ENCODE peak calls at places on chromosome 19, in ten cellular contexts. T, I, Q, O, W, N, B, G, X and Y are unnamed samples.

GRCh38 chr19:2260341-2260751 is 4.1 kb upstream of the JSRP1 start:
- DNase-seq in T (no peak), I (no peak), Q (no peak), O (peak), W (no peak), N (no peak), B (no peak), G (no peak), X (no peak), Y (peak)

GRCh38 chr19:13051581-13052165 is 51.0 kb downstream of the LYL1 start:
- DNase-seq in T (peak), I (no peak), Q (peak), O (peak), W (peak), N (peak), B (no peak), G (peak), X (no peak), Y (no peak)

GRCh38 chr19:4889034-4889825 is 13.5 kb downstream of the ARRDC5 start:
- DNase-seq in T (no peak), I (no peak), Q (no peak), O (peak), W (no peak), N (no peak), B (no peak), G (peak), X (no peak), Y (no peak)

GRCh38 chr19:16185925-16186234 is 670 bp downstream of the FAM32A start:
- DNase-seq in T (no peak), I (no peak), Q (no peak), O (no peak), W (no peak), N (no peak), B (no peak), G (no peak), X (peak), Y (no peak)

GRCh38 chr19:18274303-18274775 is at the start of gene IQCN:
- DNase-seq in T (peak), I (peak), Q (no peak), O (peak), W (no peak), N (no peak), B (no peak), G (peak), X (no peak), Y (peak)

GRCh38 chr19:38388310-38389100 is at the start of gene SPRED3:
- DNase-seq in T (no peak), I (no peak), Q (no peak), O (peak), W (no peak), N (peak), B (peak), G (peak), X (no peak), Y (peak)

GRCh38 chr19:40443930-40444180 is 280 bp downstream of the SERTAD3 start:
- DNase-seq in T (no peak), I (no peak), Q (no peak), O (no peak), W (no peak), N (no peak), B (no peak), G (no peak), X (no peak), Y (no peak)

GRCh38 chr19:49413348-49413747 is 9.9 kb downstream of the PTH2 start:
- DNase-seq in T (no peak), I (no peak), Q (peak), O (no peak), W (no peak), N (no peak), B (no peak), G (no peak), X (no peak), Y (no peak)

GRCh38 chr19:4278010-4278409 is 1.1 kb upstream of the SHD start:
- DNase-seq in T (no peak), I (no peak), Q (no peak), O (no peak), W (no peak), N (no peak), B (no peak), G (no peak), X (no peak), Y (no peak)

GRCh38 chr19:16364231-16364865 is 39.7 kb downstream of the KLF2 start:
- DNase-seq in T (no peak), I (no peak), Q (no peak), O (no peak), W (no peak), N (no peak), B (no peak), G (no peak), X (no peak), Y (no peak)

GRCh38 chr19:52351512-52351911 is 15.5 kb downstream of the ZNF610 start:
- DNase-seq in T (no peak), I (no peak), Q (no peak), O (no peak), W (no peak), N (no peak), B (no peak), G (no peak), X (no peak), Y (no peak)

GRCh38 chr19:15038304-15038703 is 11.0 kb upstream of the CASP14 start:
- DNase-seq in T (no peak), I (no peak), Q (no peak), O (no peak), W (no peak), N (no peak), B (peak), G (no peak), X (no peak), Y (no peak)

GRCh38 chr19:41696402-41697197 is 8.5 kb upstream of the CEACAM7 start:
- DNase-seq in T (peak), I (no peak), Q (no peak), O (peak), W (no peak), N (no peak), B (no peak), G (peak), X (no peak), Y (no peak)

GRCh38 chr19:34985249-34986022 is 14.7 kb upstream of the GRAMD1A start:
- DNase-seq in T (peak), I (peak), Q (peak), O (peak), W (no peak), N (no peak), B (no peak), G (no peak), X (no peak), Y (peak)

GRCh38 chr19:10018786-10019185 is 5.5 kb downstream of the RDH8 start:
- DNase-seq in T (no peak), I (no peak), Q (no peak), O (no peak), W (no peak), N (no peak), B (no peak), G (no peak), X (no peak), Y (no peak)

GRCh38 chr19:58123354-58123753 is 25.3 kb upstream of the ZSCAN18 start:
- DNase-seq in T (no peak), I (no peak), Q (no peak), O (no peak), W (no peak), N (no peak), B (no peak), G (no peak), X (no peak), Y (no peak)

GRCh38 chr19:35031072-35031881 is 1.0 kb downstream of the SCN1B start:
- DNase-seq in T (no peak), I (no peak), Q (peak), O (peak), W (peak), N (peak), B (no peak), G (peak), X (no peak), Y (peak)

GRCh38 chr19:1252221-1252817 is 3.9 kb downstream of the MIDN start:
- DNase-seq in T (peak), I (peak), Q (peak), O (peak), W (no peak), N (no peak), B (peak), G (peak), X (peak), Y (peak)

GRCh38 chr19:35461050-35461449 is 13.0 kb downstream of the FFAR2 start:
- DNase-seq in T (no peak), I (no peak), Q (no peak), O (no peak), W (no peak), N (no peak), B (no peak), G (no peak), X (no peak), Y (no peak)

GRCh38 chr19:42295831-42296525 is 6.0 kb upstream of the PRR19 start:
- DNase-seq in T (peak), I (peak), Q (peak), O (peak), W (peak), N (peak), B (peak), G (peak), X (peak), Y (peak)

GRCh38 chr19:10662384-10663251 is 8.5 kb downstream of the ILF3 start:
- DNase-seq in T (no peak), I (no peak), Q (no peak), O (no peak), W (no peak), N (no peak), B (no peak), G (peak), X (no peak), Y (peak)

GRCh38 chr19:1601613-1602064 is 3.6 kb downstream of the UQCR11 start:
- DNase-seq in T (no peak), I (no peak), Q (no peak), O (peak), W (peak), N (no peak), B (no peak), G (no peak), X (no peak), Y (no peak)

GRCh38 chr19:40640744-40641143 is 39.6 kb downstream of the LTBP4 start:
- DNase-seq in T (no peak), I (no peak), Q (peak), O (no peak), W (peak), N (no peak), B (no peak), G (peak), X (no peak), Y (no peak)

GRCh38 chr19:34260771-34261173 is 6.4 kb downstream of the GARRE1 start:
- DNase-seq in T (peak), I (no peak), Q (no peak), O (no peak), W (no peak), N (no peak), B (no peak), G (peak), X (no peak), Y (no peak)

GRCh38 chr19:12778020-12778904 is 2.9 kb upstream of the HOOK2 start:
- DNase-seq in T (peak), I (peak), Q (peak), O (peak), W (no peak), N (peak), B (no peak), G (peak), X (peak), Y (peak)

GRCh38 chr19:42697884-42698283 is 42.4 kb downstream of the PSG3 start:
- DNase-seq in T (no peak), I (no peak), Q (no peak), O (no peak), W (no peak), N (no peak), B (no peak), G (peak), X (no peak), Y (no peak)

GRCh38 chr19:38596057-38596981 is 21.4 kb downstream of the MAP4K1 start:
- DNase-seq in T (peak), I (no peak), Q (no peak), O (peak), W (peak), N (peak), B (no peak), G (peak), X (no peak), Y (no peak)

GRCh38 chr19:12603714-12604113 is 6.9 kb downstream of the ZNF490 start:
- DNase-seq in T (peak), I (peak), Q (no peak), O (no peak), W (no peak), N (no peak), B (no peak), G (no peak), X (peak), Y (no peak)

GRCh38 chr19:55314396-55314795 is 10.7 kb downstream of the TMEM150B start:
- DNase-seq in T (no peak), I (no peak), Q (no peak), O (no peak), W (peak), N (no peak), B (no peak), G (no peak), X (no peak), Y (no peak)